ENCODE peak calls at places on chromosomes 4 and X, in five cellular contexts. O, N, A, H and L are unnamed samples.

GRCh38 chr4:137425281-137425680 is 107.0 kb downstream of the PCDH18 start:
- DNase-seq in H (no peak), A (no peak), N (no peak), O (no peak), L (no peak)

GRCh38 chr4:38170380-38170779 is 210.2 kb downstream of the PTTG2 start:
- DNase-seq in O (no peak), A (no peak), H (no peak), N (no peak), L (no peak)

GRCh38 chr4:57037982-57038604 is 59.4 kb downstream of the POLR2B start:
- DNase-seq in A (no peak), H (peak), O (peak), N (peak), L (peak)

GRCh38 chr4:186144180-186144579 is 39.7 kb downstream of the FAM149A start:
- DNase-seq in O (peak), A (no peak), N (peak), H (no peak), L (no peak)

GRCh38 chr4:38675167-38676121 is 11.4 kb downstream of the KLF3 start:
- DNase-seq in O (peak), H (no peak), N (peak), A (peak), L (peak)

GRCh38 chr4:168384437-168385141 is 66.0 kb upstream of the DDX60 start:
- DNase-seq in N (no peak), A (no peak), O (peak), H (no peak), L (no peak)

GRCh38 chrX:52574416-52575275 is 57.8 kb upstream of the XAGE1B start:
- DNase-seq in H (no peak), A (peak), N (peak), O (peak), L (peak)

GRCh38 chr4:76689079-76689817 is 208.7 kb downstream of the SOWAHB start:
- DNase-seq in O (peak), A (no peak), H (peak), N (peak), L (peak)

GRCh38 chr4:56530269-56531148 is 24.9 kb downstream of the ARL9 start:
- DNase-seq in A (peak), N (peak), O (peak), H (peak), L (peak)

GRCh38 chr4:73589887-73590801 is 30.1 kb downstream of the RASSF6 start:
- DNase-seq in N (no peak), O (peak), A (no peak), H (no peak), L (peak)

GRCh38 chr4:110483516-110483915 is 7.6 kb downstream of the ENPEP start:
- DNase-seq in O (peak), H (no peak), N (no peak), A (no peak), L (no peak)

GRCh38 chrX:154443479-154443910 is 446 bp upstream of the FAM50A start:
- DNase-seq in O (peak), A (no peak), N (peak), H (no peak), L (no peak)

GRCh38 chr4:133641191-133641590 is 492.1 kb downstream of the PCDH10 start:
- DNase-seq in O (no peak), N (no peak), A (no peak), H (no peak), L (no peak)

GRCh38 chr4:142396279-142396678 is 449.8 kb downstream of the INPP4B start:
- DNase-seq in H (no peak), A (no peak), O (peak), N (no peak), L (no peak)

GRCh38 chrX:72470593-72471310 is 101.9 kb downstream of the HDAC8 start:
- DNase-seq in A (no peak), H (no peak), N (no peak), O (no peak), L (no peak)

GRCh38 chrX:77668391-77669237 is 117.4 kb downstream of the ATRX start:
- DNase-seq in O (peak), A (no peak), N (peak), H (no peak), L (no peak)

GRCh38 chr4:34196375-34196774 is 2047.9 kb downstream of the ARAP2 start:
- DNase-seq in O (peak), H (no peak), N (no peak), A (no peak), L (no peak)

GRCh38 chr4:173252024-173252935 is 81.9 kb downstream of the HMGB2 start:
- DNase-seq in O (peak), A (peak), H (no peak), N (peak), L (peak)

GRCh38 chrX:129654652-129655546 is at the start of gene APLN:
- DNase-seq in H (peak), O (peak), N (peak), A (no peak), L (peak)

GRCh38 chrX:119015407-119016242 is 41.2 kb downstream of the LONRF3 start:
- DNase-seq in H (peak), N (peak), O (peak), A (no peak), L (no peak)

GRCh38 chrX:13254076-13254785 is 65.6 kb downstream of the ATXN3L start:
- DNase-seq in H (peak), A (no peak), N (peak), O (peak), L (no peak)

GRCh38 chrX:3545901-3546300 is 167.5 kb downstream of the PRKX start:
- DNase-seq in H (no peak), N (no peak), O (peak), A (no peak), L (no peak)

GRCh38 chr4:173684223-173684622 is 154.2 kb upstream of the HAND2 start:
- DNase-seq in O (no peak), N (no peak), A (no peak), H (no peak), L (no peak)

GRCh38 chr4:1345905-1346780 is 865 bp upstream of the UVSSA start:
- DNase-seq in H (peak), N (peak), O (peak), A (peak), L (peak)

GRCh38 chrX:43505759-43506158 is 150.3 kb upstream of the MAOA start:
- DNase-seq in A (no peak), H (no peak), N (no peak), O (no peak), L (no peak)